ENCODE peak calls at places on chromosomes 4 and X, in four cellular contexts. O is adipocyte, I is HL-60, K is NCI-H345. R is an unnamed sample.

GRCh38 chrX:9875801-9876200 is 89.6 kb downstream of the SHROOM2 start:
- DNase-seq in O (no peak), I (no peak), K (no peak), R (no peak)

GRCh38 chrX:136725446-136726104 is 55.2 kb downstream of the ARHGEF6 start:
- DNase-seq in O (peak; percentile 86), I (no peak), K (no peak), R (no peak)

GRCh38 chr4:75985116-75985515 is 5.6 kb downstream of the SDAD1 start:
- DNase-seq in O (peak; percentile 45), I (no peak), K (no peak), R (no peak)

GRCh38 chrX:40152173-40152705 is 54.5 kb upstream of the BCOR start:
- DNase-seq in O (no peak), I (no peak), K (peak; percentile 53), R (no peak)

GRCh38 chrX:63488546-63489373 is 137.6 kb upstream of the SPIN4 start:
- DNase-seq in O (no peak), I (no peak), K (no peak), R (no peak)

GRCh38 chr4:48138511-48138910 is 4.5 kb upstream of the TXK start:
- DNase-seq in O (no peak), I (no peak), K (no peak), R (no peak)

GRCh38 chrX:14508025-14508690 is 21.2 kb upstream of the GLRA2 start:
- DNase-seq in O (no peak), I (no peak), K (no peak), R (no peak)

GRCh38 chr4:158829254-158829653 is 60.4 kb downstream of the FNIP2 start:
- DNase-seq in O (no peak), I (no peak), K (no peak), R (no peak)

GRCh38 chrX:24468245-24468644 is 3.2 kb downstream of the PDK3 start:
- DNase-seq in O (no peak), I (no peak), K (no peak), R (no peak)

GRCh38 chr4:89248879-89249281 is 58.7 kb downstream of the GPRIN3 start:
- DNase-seq in O (no peak), I (no peak), K (peak; percentile 90), R (no peak)

GRCh38 chr4:102449751-102450352 is 51.3 kb upstream of the NFKB1 start:
- DNase-seq in O (peak; percentile 84), I (no peak), K (peak; percentile 61), R (no peak)

GRCh38 chr4:57074753-57075152 is 35.4 kb downstream of the IGFBP7 start:
- DNase-seq in O (peak; percentile 92), I (no peak), K (no peak), R (no peak)

GRCh38 chr4:8101213-8101781 is 57.3 kb downstream of the ABLIM2 start:
- DNase-seq in O (peak; percentile 37), I (no peak), K (no peak), R (no peak)

GRCh38 chrX:39416547-39417262 is 615.4 kb downstream of the MID1IP1 start:
- DNase-seq in O (no peak), I (no peak), K (no peak), R (no peak)

GRCh38 chr4:8218371-8219050 is 19.4 kb downstream of the SH3TC1 start:
- DNase-seq in O (no peak), I (no peak), K (peak; percentile 74), R (no peak)

GRCh38 chr4:91282217-91282616 is 1021.5 kb upstream of the GRID2 start:
- DNase-seq in O (no peak), I (no peak), K (no peak), R (no peak)

GRCh38 chr4:48602222-48602621 is 112.2 kb downstream of the ZAR1 start:
- DNase-seq in O (peak; percentile 48), I (no peak), K (no peak), R (no peak)

GRCh38 chr4:88674565-88674964 is 23.1 kb downstream of the NAP1L5 start:
- DNase-seq in O (no peak), I (no peak), K (no peak), R (no peak)

GRCh38 chr4:8738471-8738931 is 133.1 kb downstream of the HMX1 start:
- DNase-seq in O (no peak), I (no peak), K (no peak), R (no peak)

GRCh38 chrX:19904778-19905367 is 17.5 kb upstream of the SH3KBP1 start:
- DNase-seq in O (peak; percentile 72), I (no peak), K (peak; percentile 49), R (peak; percentile 12)

GRCh38 chr4:148849581-148849980 is 407.4 kb upstream of the NR3C2 start:
- DNase-seq in O (no peak), I (no peak), K (no peak), R (no peak)

GRCh38 chrX:115058276-115058675 is 40.9 kb upstream of the IL13RA2 start:
- DNase-seq in O (peak; percentile 82), I (no peak), K (no peak), R (no peak)

GRCh38 chr4:53490965-53491622 is 100.2 kb downstream of the LNX1 start:
- DNase-seq in O (peak; percentile 95), I (peak; percentile 14), K (no peak), R (no peak)

GRCh38 chr4:99135541-99136173 is 8.4 kb downstream of the ADH4 start:
- DNase-seq in O (no peak), I (no peak), K (no peak), R (no peak)

GRCh38 chr4:119103263-119103662 is 32.4 kb upstream of the MYOZ2 start:
- DNase-seq in O (peak; percentile 94), I (peak; percentile 72), K (no peak), R (peak; percentile 62)

GRCh38 chr4:1727117-1728031 is 6.1 kb downstream of the TACC3 start:
- DNase-seq in O (no peak), I (peak; percentile 93), K (no peak), R (no peak)

GRCh38 chr4:183987529-183987946 is 82.4 kb downstream of the STOX2 start:
- DNase-seq in O (no peak), I (no peak), K (no peak), R (no peak)

GRCh38 chr4:154349829-154350228 is 141.8 kb downstream of the DCHS2 start:
- DNase-seq in O (peak; percentile 21), I (no peak), K (no peak), R (no peak)

GRCh38 chrX:123993326-123993725 is 31.8 kb downstream of the STAG2 start:
- DNase-seq in O (peak; percentile 36), I (no peak), K (no peak), R (no peak)

GRCh38 chrX:119226431-119226830 is 9.7 kb upstream of the PGRMC1 start:
- DNase-seq in O (no peak), I (no peak), K (no peak), R (no peak)

GRCh38 chrX:36986231-36986630 is 21.9 kb upstream of the FAM47C start:
- DNase-seq in O (peak; percentile 8), I (no peak), K (no peak), R (no peak)

GRCh38 chrX:71440401-71440800 is 74.2 kb downstream of the TAF1 start:
- DNase-seq in O (no peak), I (no peak), K (no peak), R (no peak)